ENCODE peak calls at places on chromosomes 6 and 20, in eight cellular contexts. One of them, this sample, is unnamed.

GRCh38 chr6:160160450-160160849 is 38.8 kb downstream of the SLC22A1 start:
- DNase-seq in fibroblast of lung: no peak
- DNase-seq in lung: no peak
- DNase-seq in GM23338: no peak
- DNase-seq in transverse colon: peak
- DNase-seq in adrenal gland: no peak
- DNase-seq in tibial artery: no peak
- DNase-seq in AG04450: no peak
- DNase-seq in this sample: peak

GRCh38 chr6:158474961-158475343 is 84.9 kb upstream of the TMEM181 start:
- DNase-seq in fibroblast of lung: peak
- DNase-seq in AG04450: peak
- DNase-seq in GM23338: no peak
- DNase-seq in tibial artery: no peak
- DNase-seq in adrenal gland: no peak
- DNase-seq in lung: no peak
- DNase-seq in transverse colon: no peak
- DNase-seq in this sample: peak

GRCh38 chr20:48949304-48950170 is 28.0 kb downstream of the ARFGEF2 start:
- DNase-seq in GM23338: peak
- DNase-seq in adrenal gland: no peak
- DNase-seq in transverse colon: peak
- DNase-seq in AG04450: no peak
- DNase-seq in lung: no peak
- DNase-seq in tibial artery: no peak
- DNase-seq in fibroblast of lung: no peak
- DNase-seq in this sample: no peak

GRCh38 chr6:10545482-10545881 is 24.3 kb downstream of the GCNT2 start:
- DNase-seq in lung: no peak
- DNase-seq in adrenal gland: no peak
- DNase-seq in fibroblast of lung: no peak
- DNase-seq in AG04450: no peak
- DNase-seq in tibial artery: no peak
- DNase-seq in transverse colon: no peak
- DNase-seq in GM23338: no peak
- DNase-seq in this sample: no peak

GRCh38 chr20:16654858-16655257 is 75.0 kb upstream of the SNRPB2 start:
- DNase-seq in transverse colon: no peak
- DNase-seq in AG04450: no peak
- DNase-seq in adrenal gland: no peak
- DNase-seq in GM23338: no peak
- DNase-seq in tibial artery: no peak
- DNase-seq in fibroblast of lung: no peak
- DNase-seq in lung: no peak
- DNase-seq in this sample: no peak

GRCh38 chr6:136586295-136586694 is 36.1 kb upstream of the MAP7 start:
- DNase-seq in GM23338: no peak
- DNase-seq in fibroblast of lung: peak
- DNase-seq in AG04450: peak
- DNase-seq in adrenal gland: no peak
- DNase-seq in lung: no peak
- DNase-seq in tibial artery: no peak
- DNase-seq in transverse colon: no peak
- DNase-seq in this sample: peak

GRCh38 chr20:815914-816606 is 17.5 kb upstream of the FAM110A start:
- DNase-seq in fibroblast of lung: peak
- DNase-seq in GM23338: peak
- DNase-seq in adrenal gland: peak
- DNase-seq in AG04450: no peak
- DNase-seq in tibial artery: peak
- DNase-seq in lung: peak
- DNase-seq in transverse colon: peak
- DNase-seq in this sample: peak

GRCh38 chr20:64149141-64149540 is 15.1 kb upstream of the MYT1 start:
- DNase-seq in tibial artery: no peak
- DNase-seq in fibroblast of lung: no peak
- DNase-seq in GM23338: no peak
- DNase-seq in AG04450: no peak
- DNase-seq in lung: no peak
- DNase-seq in transverse colon: no peak
- DNase-seq in adrenal gland: no peak
- DNase-seq in this sample: no peak

GRCh38 chr6:11404081-11404480 is 133.5 kb upstream of the TMEM170B start:
- DNase-seq in lung: no peak
- DNase-seq in tibial artery: no peak
- DNase-seq in GM23338: no peak
- DNase-seq in transverse colon: no peak
- DNase-seq in AG04450: no peak
- DNase-seq in fibroblast of lung: no peak
- DNase-seq in adrenal gland: no peak
- DNase-seq in this sample: no peak

GRCh38 chr20:10337291-10337690 is 96.7 kb downstream of the MKKS start:
- DNase-seq in GM23338: no peak
- DNase-seq in fibroblast of lung: peak
- DNase-seq in AG04450: no peak
- DNase-seq in tibial artery: no peak
- DNase-seq in transverse colon: no peak
- DNase-seq in lung: no peak
- DNase-seq in adrenal gland: no peak
- DNase-seq in this sample: peak

GRCh38 chr20:51569815-51570741 is 27.6 kb upstream of the NFATC2 start:
- DNase-seq in transverse colon: no peak
- DNase-seq in AG04450: no peak
- DNase-seq in adrenal gland: no peak
- DNase-seq in GM23338: no peak
- DNase-seq in lung: no peak
- DNase-seq in fibroblast of lung: peak
- DNase-seq in tibial artery: peak
- DNase-seq in this sample: no peak

GRCh38 chr6:12592634-12593033 is 123.9 kb upstream of the PHACTR1 start:
- DNase-seq in tibial artery: no peak
- DNase-seq in GM23338: peak
- DNase-seq in transverse colon: no peak
- DNase-seq in fibroblast of lung: peak
- DNase-seq in adrenal gland: no peak
- DNase-seq in AG04450: no peak
- DNase-seq in lung: peak
- DNase-seq in this sample: peak

GRCh38 chr20:56181593-56181992 is 66.9 kb upstream of the MC3R start:
- DNase-seq in AG04450: no peak
- DNase-seq in lung: no peak
- DNase-seq in tibial artery: no peak
- DNase-seq in transverse colon: peak
- DNase-seq in adrenal gland: no peak
- DNase-seq in fibroblast of lung: no peak
- DNase-seq in GM23338: no peak
- DNase-seq in this sample: no peak

GRCh38 chr20:44819936-44820335 is 9.6 kb upstream of the RIMS4 start:
- DNase-seq in AG04450: no peak
- DNase-seq in tibial artery: no peak
- DNase-seq in GM23338: no peak
- DNase-seq in fibroblast of lung: no peak
- DNase-seq in transverse colon: no peak
- DNase-seq in lung: no peak
- DNase-seq in adrenal gland: no peak
- DNase-seq in this sample: no peak

GRCh38 chr6:160398674-160399271 is 50.6 kb downstream of the SLC22A3 start:
- DNase-seq in transverse colon: no peak
- DNase-seq in tibial artery: no peak
- DNase-seq in fibroblast of lung: peak
- DNase-seq in GM23338: no peak
- DNase-seq in adrenal gland: no peak
- DNase-seq in lung: no peak
- DNase-seq in AG04450: no peak
- DNase-seq in this sample: peak

GRCh38 chr6:1055015-1055921 is 256.6 kb upstream of the FOXQ1 start:
- DNase-seq in lung: no peak
- DNase-seq in adrenal gland: no peak
- DNase-seq in transverse colon: no peak
- DNase-seq in fibroblast of lung: no peak
- DNase-seq in GM23338: no peak
- DNase-seq in AG04450: no peak
- DNase-seq in tibial artery: no peak
- DNase-seq in this sample: no peak
- H3K4me3 ChIP-seq in lung: no peak
- H3K4me3 ChIP-seq in adrenal gland: no peak
- H3K4me3 ChIP-seq in transverse colon: no peak
- H3K4me3 ChIP-seq in fibroblast of lung: no peak
- H3K4me3 ChIP-seq in GM23338: no peak
- H3K4me3 ChIP-seq in AG04450: no peak
- H3K4me3 ChIP-seq in tibial artery: no peak
- H3K4me3 ChIP-seq in this sample: no peak

GRCh38 chr20:20531283-20531682 is 163.4 kb downstream of the INSM1 start:
- DNase-seq in transverse colon: no peak
- DNase-seq in tibial artery: no peak
- DNase-seq in AG04450: no peak
- DNase-seq in GM23338: no peak
- DNase-seq in adrenal gland: no peak
- DNase-seq in fibroblast of lung: no peak
- DNase-seq in lung: no peak
- DNase-seq in this sample: no peak

GRCh38 chr20:20527661-20528060 is 159.8 kb downstream of the INSM1 start:
- DNase-seq in adrenal gland: no peak
- DNase-seq in GM23338: no peak
- DNase-seq in AG04450: no peak
- DNase-seq in tibial artery: no peak
- DNase-seq in transverse colon: no peak
- DNase-seq in lung: no peak
- DNase-seq in fibroblast of lung: no peak
- DNase-seq in this sample: no peak

GRCh38 chr20:20529597-20529996 is 161.7 kb downstream of the INSM1 start:
- DNase-seq in lung: no peak
- DNase-seq in adrenal gland: no peak
- DNase-seq in tibial artery: no peak
- DNase-seq in GM23338: no peak
- DNase-seq in AG04450: no peak
- DNase-seq in transverse colon: no peak
- DNase-seq in fibroblast of lung: no peak
- DNase-seq in this sample: no peak

GRCh38 chr20:20528896-20529295 is 161.0 kb downstream of the INSM1 start:
- DNase-seq in lung: no peak
- DNase-seq in fibroblast of lung: no peak
- DNase-seq in tibial artery: no peak
- DNase-seq in AG04450: no peak
- DNase-seq in adrenal gland: no peak
- DNase-seq in transverse colon: no peak
- DNase-seq in GM23338: no peak
- DNase-seq in this sample: no peak

DNA sequence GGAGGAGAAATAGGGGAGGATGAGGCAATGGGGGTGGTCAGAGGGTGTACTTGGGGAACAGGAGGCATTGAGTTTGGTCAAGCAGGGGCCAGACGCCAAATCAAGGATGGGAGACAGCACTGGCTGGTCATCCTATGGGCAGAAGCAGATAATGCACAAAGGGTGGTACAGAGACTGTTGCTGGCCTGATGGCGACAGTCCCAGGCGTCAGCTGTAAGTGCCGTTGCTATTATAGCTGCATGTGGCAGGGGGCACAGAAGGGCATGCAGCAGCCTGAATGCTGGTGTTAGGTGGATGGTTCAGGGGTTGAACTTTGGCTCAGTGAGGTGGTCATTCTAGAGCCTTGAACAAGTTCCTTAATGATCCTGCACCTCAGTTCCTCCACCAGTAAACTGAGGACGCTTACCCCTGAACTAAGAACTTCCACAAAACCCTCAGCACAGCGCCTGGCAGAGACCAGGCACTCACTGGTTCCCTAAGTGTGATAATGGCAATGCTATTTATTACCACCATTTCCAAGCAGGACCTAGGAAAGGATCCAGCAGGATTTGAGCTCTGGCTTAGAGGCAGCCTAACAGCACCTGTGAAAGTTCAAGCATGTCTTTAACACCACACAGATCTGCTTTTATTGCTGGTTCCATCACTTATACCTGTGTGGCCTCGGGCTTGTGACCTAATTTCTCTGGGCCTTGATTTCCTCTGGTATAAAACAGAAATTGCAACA is 162.7 kb downstream of the INSM1 start:
- DNase-seq in fibroblast of lung: no peak
- DNase-seq in AG04450: no peak
- DNase-seq in GM23338: no peak
- DNase-seq in adrenal gland: no peak
- DNase-seq in tibial artery: no peak
- DNase-seq in lung: no peak
- DNase-seq in transverse colon: no peak
- DNase-seq in this sample: no peak
- H3K4me3 ChIP-seq in fibroblast of lung: no peak
- H3K4me3 ChIP-seq in AG04450: no peak
- H3K4me3 ChIP-seq in GM23338: no peak
- H3K4me3 ChIP-seq in adrenal gland: no peak
- H3K4me3 ChIP-seq in tibial artery: no peak
- H3K4me3 ChIP-seq in lung: no peak
- H3K4me3 ChIP-seq in transverse colon: no peak
- H3K4me3 ChIP-seq in this sample: no peak

DNA sequence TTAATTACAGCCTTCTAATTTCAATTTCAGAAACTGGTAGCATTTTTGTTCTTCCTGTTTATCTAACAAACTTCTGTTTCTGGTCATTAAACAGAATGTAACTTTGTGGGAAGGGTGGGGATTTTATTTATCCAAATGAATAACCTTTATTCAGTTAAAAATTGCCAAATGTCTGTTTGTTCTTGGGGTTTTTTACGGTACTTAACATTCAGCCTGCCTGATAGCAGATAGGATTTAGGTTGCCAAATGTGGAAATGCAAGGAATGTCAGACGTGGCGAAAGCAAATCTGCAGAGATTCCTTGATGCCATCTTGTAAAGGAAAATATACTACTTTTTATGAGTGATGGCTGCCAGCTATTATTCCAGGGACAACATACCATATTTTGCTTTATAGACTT is 95.7 kb downstream of the LYRM2 start:
- DNase-seq in GM23338: no peak
- DNase-seq in tibial artery: no peak
- DNase-seq in AG04450: no peak
- DNase-seq in lung: no peak
- DNase-seq in adrenal gland: no peak
- DNase-seq in fibroblast of lung: no peak
- DNase-seq in transverse colon: no peak
- DNase-seq in this sample: no peak
- H3K4me3 ChIP-seq in GM23338: no peak
- H3K4me3 ChIP-seq in tibial artery: no peak
- H3K4me3 ChIP-seq in AG04450: no peak
- H3K4me3 ChIP-seq in lung: no peak
- H3K4me3 ChIP-seq in adrenal gland: no peak
- H3K4me3 ChIP-seq in fibroblast of lung: no peak
- H3K4me3 ChIP-seq in transverse colon: no peak
- H3K4me3 ChIP-seq in this sample: no peak

DNA sequence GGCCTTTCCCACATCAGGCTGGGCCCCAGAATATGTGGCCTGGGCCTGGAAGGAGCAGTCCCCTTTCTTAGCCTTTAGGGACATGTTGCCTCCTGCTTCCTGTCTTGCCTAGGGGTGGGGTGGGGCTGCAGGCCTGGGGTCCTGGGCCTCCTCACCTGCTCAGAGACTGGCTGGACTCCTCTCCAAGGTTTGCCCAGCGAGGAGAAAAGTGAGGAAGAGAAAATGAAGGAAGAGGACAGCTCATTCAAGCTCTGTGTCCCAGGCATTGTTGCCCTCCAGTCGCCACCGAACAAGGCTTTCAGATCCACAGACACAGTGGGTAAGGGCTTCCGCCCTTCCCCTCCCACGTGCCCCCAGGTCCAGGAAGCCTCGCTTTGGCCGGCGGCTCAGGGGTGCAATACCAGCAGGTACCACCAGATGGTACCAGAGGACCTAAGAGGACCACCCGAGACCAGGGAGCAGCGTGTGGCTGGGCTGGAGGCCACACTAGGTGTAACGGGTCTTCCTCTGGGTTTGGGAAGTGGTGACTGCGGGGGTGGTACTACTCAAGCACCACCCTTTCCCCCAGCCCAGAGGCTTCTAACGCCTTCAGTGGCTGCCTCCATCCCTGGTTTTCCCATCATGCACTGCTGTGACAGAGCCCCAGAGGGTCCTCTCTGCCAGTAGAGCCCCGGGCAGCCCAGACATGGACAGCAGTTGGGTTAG is 5.5 kb upstream of the BAK1 start:
- DNase-seq in transverse colon: peak
- DNase-seq in adrenal gland: peak
- DNase-seq in tibial artery: peak
- DNase-seq in GM23338: peak
- DNase-seq in lung: peak
- DNase-seq in AG04450: no peak
- DNase-seq in fibroblast of lung: peak
- DNase-seq in this sample: peak
- H3K4me3 ChIP-seq in transverse colon: no peak
- H3K4me3 ChIP-seq in adrenal gland: no peak
- H3K4me3 ChIP-seq in tibial artery: no peak
- H3K4me3 ChIP-seq in GM23338: no peak
- H3K4me3 ChIP-seq in lung: no peak
- H3K4me3 ChIP-seq in AG04450: peak
- H3K4me3 ChIP-seq in fibroblast of lung: no peak
- H3K4me3 ChIP-seq in this sample: no peak